ENCODE peak calls at places on chromosomes 2 and 18, in nine cellular contexts. One of them, this sample, is unnamed.

GRCh38 chr2:26064846-26065245 is 31.0 kb downstream of the RAB10 start:
- DNase-seq in Calu3: no peak
- DNase-seq in stimulated activated CD4-positive, alpha-beta T cell treated with anti-CD3 and anti-CD28 coated beads, Interleukin-2, amount 100 ng/mL, for 48 hours: no peak
- DNase-seq in GM06990: no peak
- DNase-seq in KBM-7: no peak
- DNase-seq in BJ: no peak
- DNase-seq in kidney epithelial cell: no peak
- DNase-seq in HFFc6: no peak
- DNase-seq in erythroblast: peak
- DNase-seq in this sample: no peak

GRCh38 chr18:23994361-23994902 is 20.1 kb upstream of the TTC39C start:
- DNase-seq in Calu3: peak
- DNase-seq in stimulated activated CD4-positive, alpha-beta T cell treated with anti-CD3 and anti-CD28 coated beads, Interleukin-2, amount 100 ng/mL, for 48 hours: no peak
- DNase-seq in GM06990: no peak
- DNase-seq in KBM-7: no peak
- DNase-seq in BJ: peak
- DNase-seq in kidney epithelial cell: peak
- DNase-seq in HFFc6: peak
- DNase-seq in erythroblast: no peak
- DNase-seq in this sample: no peak

GRCh38 chr2:177231270-177231669 is 18.7 kb downstream of the HNRNPA3 start:
- DNase-seq in Calu3: no peak
- DNase-seq in stimulated activated CD4-positive, alpha-beta T cell treated with anti-CD3 and anti-CD28 coated beads, Interleukin-2, amount 100 ng/mL, for 48 hours: no peak
- DNase-seq in GM06990: no peak
- DNase-seq in KBM-7: no peak
- DNase-seq in BJ: no peak
- DNase-seq in kidney epithelial cell: no peak
- DNase-seq in HFFc6: no peak
- DNase-seq in erythroblast: no peak
- DNase-seq in this sample: no peak

GRCh38 chr2:130829020-130829419 is 7.7 kb upstream of the ARHGEF4 start:
- DNase-seq in Calu3: peak
- DNase-seq in stimulated activated CD4-positive, alpha-beta T cell treated with anti-CD3 and anti-CD28 coated beads, Interleukin-2, amount 100 ng/mL, for 48 hours: no peak
- DNase-seq in GM06990: no peak
- DNase-seq in KBM-7: no peak
- DNase-seq in BJ: no peak
- DNase-seq in kidney epithelial cell: no peak
- DNase-seq in HFFc6: no peak
- DNase-seq in erythroblast: no peak
- DNase-seq in this sample: no peak

GRCh38 chr18:79478484-79479113 is 82.9 kb downstream of the NFATC1 start:
- DNase-seq in Calu3: no peak
- DNase-seq in stimulated activated CD4-positive, alpha-beta T cell treated with anti-CD3 and anti-CD28 coated beads, Interleukin-2, amount 100 ng/mL, for 48 hours: no peak
- DNase-seq in GM06990: no peak
- DNase-seq in KBM-7: no peak
- DNase-seq in BJ: no peak
- DNase-seq in kidney epithelial cell: no peak
- DNase-seq in HFFc6: no peak
- DNase-seq in erythroblast: no peak
- DNase-seq in this sample: no peak

GRCh38 chr2:234951386-234952269 is at the start of gene SH3BP4:
- DNase-seq in Calu3: peak
- DNase-seq in stimulated activated CD4-positive, alpha-beta T cell treated with anti-CD3 and anti-CD28 coated beads, Interleukin-2, amount 100 ng/mL, for 48 hours: peak
- DNase-seq in GM06990: no peak
- DNase-seq in KBM-7: peak
- DNase-seq in BJ: no peak
- DNase-seq in kidney epithelial cell: no peak
- DNase-seq in HFFc6: peak
- DNase-seq in erythroblast: peak
- DNase-seq in this sample: peak

GRCh38 chr2:150133623-150134022 is 353.8 kb downstream of the RND3 start:
- DNase-seq in Calu3: peak
- DNase-seq in stimulated activated CD4-positive, alpha-beta T cell treated with anti-CD3 and anti-CD28 coated beads, Interleukin-2, amount 100 ng/mL, for 48 hours: no peak
- DNase-seq in GM06990: peak
- DNase-seq in KBM-7: no peak
- DNase-seq in BJ: peak
- DNase-seq in kidney epithelial cell: peak
- DNase-seq in HFFc6: peak
- DNase-seq in erythroblast: no peak
- DNase-seq in this sample: no peak

GRCh38 chr2:144924827-144925226 is 404.9 kb upstream of the ZEB2 start:
- DNase-seq in Calu3: no peak
- DNase-seq in stimulated activated CD4-positive, alpha-beta T cell treated with anti-CD3 and anti-CD28 coated beads, Interleukin-2, amount 100 ng/mL, for 48 hours: no peak
- DNase-seq in GM06990: no peak
- DNase-seq in KBM-7: no peak
- DNase-seq in BJ: no peak
- DNase-seq in kidney epithelial cell: no peak
- DNase-seq in HFFc6: no peak
- DNase-seq in erythroblast: no peak
- DNase-seq in this sample: no peak

GRCh38 chr18:35376393-35376741 is 770 bp downstream of the ZNF396 start:
- DNase-seq in Calu3: peak
- DNase-seq in stimulated activated CD4-positive, alpha-beta T cell treated with anti-CD3 and anti-CD28 coated beads, Interleukin-2, amount 100 ng/mL, for 48 hours: no peak
- DNase-seq in GM06990: no peak
- DNase-seq in KBM-7: peak
- DNase-seq in BJ: no peak
- DNase-seq in kidney epithelial cell: no peak
- DNase-seq in HFFc6: no peak
- DNase-seq in erythroblast: peak
- DNase-seq in this sample: no peak

GRCh38 chr2:44348385-44348784 is 12.9 kb downstream of the PREPL start:
- DNase-seq in Calu3: no peak
- DNase-seq in stimulated activated CD4-positive, alpha-beta T cell treated with anti-CD3 and anti-CD28 coated beads, Interleukin-2, amount 100 ng/mL, for 48 hours: no peak
- DNase-seq in GM06990: no peak
- DNase-seq in KBM-7: no peak
- DNase-seq in BJ: peak
- DNase-seq in kidney epithelial cell: no peak
- DNase-seq in HFFc6: peak
- DNase-seq in erythroblast: no peak
- DNase-seq in this sample: no peak

GRCh38 chr2:233822101-233822771 is 32.1 kb downstream of the HJURP start:
- DNase-seq in Calu3: no peak
- DNase-seq in stimulated activated CD4-positive, alpha-beta T cell treated with anti-CD3 and anti-CD28 coated beads, Interleukin-2, amount 100 ng/mL, for 48 hours: no peak
- DNase-seq in GM06990: no peak
- DNase-seq in KBM-7: no peak
- DNase-seq in BJ: no peak
- DNase-seq in kidney epithelial cell: no peak
- DNase-seq in HFFc6: no peak
- DNase-seq in erythroblast: no peak
- DNase-seq in this sample: no peak

This sample was measured in anterior cingulate cortex.